ENCODE peak calls at places on chromosomes 16 and 17, in four cellular contexts. One of them, this sample, is unnamed. For H3K4me1, the result is how much of the 10 kb centered on the place peaks cover.

GRCh38 chr17:77644981-77645380 is 313.5 kb upstream of the TNRC6C start:
- DNase-seq in GM23248: no peak
- DNase-seq in H9: peak
- DNase-seq in IMR-90: no peak
- DNase-seq in this sample: no peak

GRCh38 chr16:75471723-75472634 is 7.5 kb upstream of the TMEM170A start:
- DNase-seq in GM23248: peak
- DNase-seq in H9: peak
- DNase-seq in IMR-90: peak
- DNase-seq in this sample: peak

GRCh38 chr16:72467157-72467759 is 295.3 kb upstream of the PMFBP1 start:
- DNase-seq in GM23248: peak
- DNase-seq in H9: no peak
- DNase-seq in IMR-90: peak
- DNase-seq in this sample: no peak

GRCh38 chr16:19696961-19697360 is 21.1 kb downstream of the KNOP1 start:
- DNase-seq in GM23248: no peak
- DNase-seq in H9: no peak
- DNase-seq in IMR-90: no peak
- DNase-seq in this sample: no peak

GRCh38 chr16:2785101-2785991 is 2.0 kb downstream of the PRSS33 start:
- DNase-seq in GM23248: no peak
- DNase-seq in H9: peak
- DNase-seq in IMR-90: no peak
- DNase-seq in this sample: no peak

GRCh38 chr16:62254847-62255246 is 218.6 kb upstream of the CDH8 start:
- DNase-seq in GM23248: no peak
- DNase-seq in H9: no peak
- DNase-seq in IMR-90: no peak
- DNase-seq in this sample: no peak

GRCh38 chr16:88072571-88073001 is 121.4 kb downstream of the BANP start:
- DNase-seq in GM23248: no peak
- DNase-seq in H9: no peak
- DNase-seq in IMR-90: no peak
- DNase-seq in this sample: no peak

GRCh38 chr16:58515871-58516767 is 802 bp downstream of the SETD6 start:
- DNase-seq in GM23248: peak
- DNase-seq in H9: peak
- DNase-seq in IMR-90: no peak
- DNase-seq in this sample: no peak

GRCh38 chr16:84643677-84644076 is 4.6 kb upstream of the KLHL36 start:
- DNase-seq in GM23248: no peak
- DNase-seq in H9: no peak
- DNase-seq in IMR-90: no peak
- DNase-seq in this sample: no peak

GRCh38 chr16:5072334-5073278 is 963 bp downstream of the ALG1 start:
- DNase-seq in GM23248: peak
- DNase-seq in H9: no peak
- DNase-seq in IMR-90: no peak
- DNase-seq in this sample: no peak

DNA sequence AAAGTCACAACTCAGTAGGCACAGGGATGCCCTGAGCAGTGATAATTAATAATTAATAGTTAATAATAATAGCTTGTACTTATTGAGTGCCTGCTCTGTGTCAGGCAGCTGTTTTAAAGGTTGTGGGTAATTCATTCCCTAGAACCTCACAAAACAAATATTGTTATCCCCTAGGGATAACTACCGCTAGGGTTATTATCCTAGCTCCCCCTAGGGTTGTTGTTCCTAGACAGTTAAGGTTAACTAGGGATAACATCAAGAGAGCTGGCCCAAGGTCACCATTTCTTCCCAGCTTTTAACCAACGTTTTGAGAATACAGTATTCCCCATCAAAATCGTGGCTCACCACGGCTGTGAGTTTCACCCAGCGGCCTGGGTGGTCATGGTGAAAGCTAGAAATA is 180.1 kb downstream of the PRKCB start:
- DNase-seq in GM23248: no peak
- DNase-seq in H9: no peak
- DNase-seq in IMR-90: no peak
- DNase-seq in this sample: no peak
- H3K4me1 ChIP-seq in GM23248: under half
- H3K4me1 ChIP-seq in H9: under half
- H3K4me1 ChIP-seq in IMR-90: under half
- H3K4me1 ChIP-seq in this sample: under half

DNA sequence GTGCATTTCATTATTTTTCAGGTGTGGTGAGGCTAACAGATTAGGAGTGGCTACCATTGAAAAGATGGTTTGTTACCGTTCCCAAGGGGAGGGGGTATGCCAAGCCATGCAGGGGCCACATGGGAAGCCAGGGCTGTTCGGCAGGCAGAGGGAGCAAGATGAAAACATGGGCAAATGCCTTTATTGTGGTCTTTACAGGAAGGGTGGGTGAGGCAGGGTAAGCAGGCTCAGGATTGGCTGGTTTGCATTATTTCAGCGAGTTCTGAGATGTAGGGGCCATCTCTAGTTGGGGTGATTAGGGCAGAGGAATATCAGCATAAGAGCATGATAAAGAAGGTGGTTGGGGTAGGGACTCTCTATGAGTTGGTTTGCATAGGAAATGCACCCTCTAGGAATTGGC is 117.6 kb downstream of the CCT6B start:
- DNase-seq in GM23248: no peak
- DNase-seq in H9: no peak
- DNase-seq in IMR-90: no peak
- DNase-seq in this sample: no peak
- H3K4me1 ChIP-seq in GM23248: under half
- H3K4me1 ChIP-seq in H9: under half
- H3K4me1 ChIP-seq in IMR-90: under half
- H3K4me1 ChIP-seq in this sample: under half

GRCh38 chr17:75241502-75241901 is 19.9 kb downstream of the GGA3 start:
- DNase-seq in GM23248: peak
- DNase-seq in H9: no peak
- DNase-seq in IMR-90: no peak
- DNase-seq in this sample: no peak
- H3K4me1 ChIP-seq in GM23248: under half
- H3K4me1 ChIP-seq in H9: under half
- H3K4me1 ChIP-seq in IMR-90: under half
- H3K4me1 ChIP-seq in this sample: under half

GRCh38 chr17:50355701-50356341 is 9.9 kb downstream of the XYLT2 start:
- DNase-seq in GM23248: no peak
- DNase-seq in H9: no peak
- DNase-seq in IMR-90: no peak
- DNase-seq in this sample: no peak
- H3K4me1 ChIP-seq in GM23248: under half
- H3K4me1 ChIP-seq in H9: under half
- H3K4me1 ChIP-seq in IMR-90: under half
- H3K4me1 ChIP-seq in this sample: under half

GRCh38 chr16:31875112-31875803 is 1.7 kb downstream of the ZNF267 start:
- DNase-seq in GM23248: peak
- DNase-seq in H9: no peak
- DNase-seq in IMR-90: peak
- DNase-seq in this sample: no peak

GRCh38 chr16:31877876-31878642 is 4.5 kb downstream of the ZNF267 start:
- DNase-seq in GM23248: no peak
- DNase-seq in H9: no peak
- DNase-seq in IMR-90: no peak
- DNase-seq in this sample: no peak

GRCh38 chr16:31879937-31880321 is 6.3 kb downstream of the ZNF267 start:
- DNase-seq in GM23248: no peak
- DNase-seq in H9: no peak
- DNase-seq in IMR-90: no peak
- DNase-seq in this sample: no peak

GRCh38 chr16:31874354-31875111 is 926 bp downstream of the ZNF267 start:
- DNase-seq in GM23248: peak
- DNase-seq in H9: no peak
- DNase-seq in IMR-90: peak
- DNase-seq in this sample: no peak

GRCh38 chr16:31876955-31877828 is 3.6 kb downstream of the ZNF267 start:
- DNase-seq in GM23248: peak
- DNase-seq in H9: no peak
- DNase-seq in IMR-90: peak
- DNase-seq in this sample: no peak
- H3K4me1 ChIP-seq in GM23248: under half
- H3K4me1 ChIP-seq in H9: under half
- H3K4me1 ChIP-seq in IMR-90: under half
- H3K4me1 ChIP-seq in this sample: under half

GRCh38 chr16:66552288-66553143 is at the start of gene CKLF:
- DNase-seq in GM23248: peak
- DNase-seq in H9: peak
- DNase-seq in IMR-90: peak
- DNase-seq in this sample: peak

GRCh38 chr16:66554021-66554420 is 1.6 kb downstream of the CKLF start:
- DNase-seq in GM23248: no peak
- DNase-seq in H9: no peak
- DNase-seq in IMR-90: no peak
- DNase-seq in this sample: no peak

GRCh38 chr16:66553223-66553622 is 847 bp downstream of the CKLF start:
- DNase-seq in GM23248: peak
- DNase-seq in H9: no peak
- DNase-seq in IMR-90: no peak
- DNase-seq in this sample: no peak

GRCh38 chr16:66551362-66551761 is 1.0 kb upstream of the CKLF start:
- DNase-seq in GM23248: peak
- DNase-seq in H9: peak
- DNase-seq in IMR-90: peak
- DNase-seq in this sample: no peak

DNA sequence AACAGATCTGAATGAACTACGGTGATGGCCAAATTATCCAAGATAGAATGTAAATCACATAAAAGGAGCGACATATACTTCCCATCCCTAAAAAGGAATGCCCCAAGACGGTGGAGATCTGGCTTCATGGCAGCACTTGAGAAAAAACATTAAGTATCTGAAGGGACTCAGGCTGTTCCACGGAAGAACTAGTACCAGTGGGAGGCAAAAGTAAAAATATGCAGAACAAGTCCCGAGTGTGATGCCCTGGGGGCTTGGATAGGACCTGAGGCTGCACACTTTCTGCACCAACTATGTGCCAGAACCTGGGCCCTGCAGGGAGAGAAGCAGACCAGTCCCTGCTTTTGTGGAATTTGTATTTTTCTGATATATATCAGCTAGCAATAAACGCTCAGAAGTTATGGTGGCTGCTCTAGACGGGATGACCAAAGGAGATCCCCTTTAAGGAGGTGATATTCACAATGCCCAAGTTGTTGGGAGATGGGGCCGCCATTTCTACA is 538 bp upstream of the CKLF start:
- DNase-seq in GM23248: peak
- DNase-seq in H9: no peak
- DNase-seq in IMR-90: no peak
- DNase-seq in this sample: no peak
- H3K4me1 ChIP-seq in GM23248: under half
- H3K4me1 ChIP-seq in H9: under half
- H3K4me1 ChIP-seq in IMR-90: under half
- H3K4me1 ChIP-seq in this sample: under half